ENCODE peak calls at places on chromosomes 12 and 14, in ten cellular contexts. X is GM12878, G is stomach, T is right lobe of liver, H is Peyer's patch, R is ovary, U is uterus, O is body of pancreas, Q is transverse colon, P is IMR-90. J is an unnamed sample. For H3K4me1, the result is how much of the 10 kb centered on the place peaks cover.

GRCh38 chr14:96167224-96168148 is 37.2 kb upstream of the BDKRB2 start:
- DNase-seq in P (peak), X (no peak), H (no peak), T (no peak), O (no peak), R (no peak), U (no peak), Q (peak), G (no peak), J (no peak)

GRCh38 chr14:52080171-52080800 is 11.4 kb upstream of the NID2 start:
- DNase-seq in P (peak), H (no peak), U (no peak), O (no peak), X (no peak), G (no peak), R (no peak), T (no peak), Q (no peak), J (no peak)

GRCh38 chr14:95531473-95531872 is 3.4 kb upstream of the GLRX5 start:
- DNase-seq in P (peak), O (no peak), U (no peak), T (no peak), R (no peak), Q (no peak), H (no peak), X (no peak), G (no peak), J (no peak)

GRCh38 chr12:45200497-45201043 is 15.3 kb upstream of the ANO6 start:
- DNase-seq in G (no peak), U (no peak), H (no peak), X (no peak), Q (no peak), P (peak), T (peak), R (no peak), O (no peak), J (no peak)

GRCh38 chr14:84806627-84807026 is 723.3 kb upstream of the FLRT2 start:
- DNase-seq in T (no peak), U (no peak), X (no peak), R (no peak), O (no peak), G (no peak), Q (no peak), H (no peak), P (no peak), J (no peak)

GRCh38 chr12:124914392-124915248 is at the start of gene UBC:
- DNase-seq in X (no peak), P (peak), Q (peak), H (peak), O (peak), G (peak), U (peak), R (peak), T (peak), J (peak)

GRCh38 chr14:49593016-49593415 is 5.7 kb upstream of the LRR1 start:
- DNase-seq in O (no peak), P (peak), H (no peak), X (no peak), G (no peak), T (no peak), R (no peak), Q (no peak), U (no peak), J (no peak)

GRCh38 chr14:63764103-63764502 is 36.2 kb upstream of the SGPP1 start:
- DNase-seq in H (no peak), G (no peak), P (peak), T (no peak), U (no peak), R (no peak), Q (no peak), O (no peak), X (no peak), J (no peak)

GRCh38 chr12:16658699-16659098 is 52.7 kb upstream of the LMO3 start:
- DNase-seq in U (no peak), Q (no peak), H (no peak), P (no peak), O (no peak), T (no peak), G (no peak), X (no peak), R (no peak), J (no peak)

GRCh38 chr12:130847097-130847496 is 8.0 kb upstream of the STX2 start:
- DNase-seq in G (no peak), H (no peak), T (no peak), R (no peak), Q (no peak), U (no peak), O (no peak), X (no peak), P (peak), J (no peak)

GRCh38 chr12:121637231-121637914 is 11.0 kb downstream of the ORAI1 start:
- DNase-seq in R (no peak), Q (peak), G (peak), X (no peak), H (no peak), P (no peak), U (no peak), T (peak), O (peak), J (peak)

GRCh38 chr14:35637269-35637668 is 103.3 kb downstream of the INSM2 start:
- DNase-seq in G (no peak), Q (no peak), X (no peak), P (no peak), R (no peak), O (no peak), H (no peak), T (no peak), U (no peak), J (no peak)
- TF ChIP-seq CTCF in G (no peak), Q (no peak), X (no peak), P (no peak), R (no peak), O (no peak), H (no peak), T (no peak), U (no peak), J (no peak)

DNA sequence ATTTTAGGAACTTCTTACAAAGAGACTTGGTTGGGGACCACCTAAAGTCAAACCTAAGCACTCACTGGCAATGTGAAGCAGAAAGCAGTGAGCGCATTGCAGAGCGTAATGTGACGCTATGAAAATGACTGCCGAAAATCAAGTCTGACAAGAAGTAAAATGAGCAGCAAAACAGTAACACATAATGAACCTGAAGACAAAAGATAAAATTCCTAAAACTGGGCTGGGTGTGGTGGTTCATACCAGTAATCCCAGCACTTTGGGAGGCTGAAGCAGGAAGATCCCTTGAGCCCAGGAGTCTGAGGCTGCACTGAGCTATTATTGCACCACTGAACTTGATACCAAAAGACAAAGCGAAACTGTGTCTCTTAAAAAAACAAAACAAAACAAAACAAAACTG is 16.5 kb downstream of the CORO1C start:
- DNase-seq in H (no peak), X (no peak), G (no peak), P (no peak), R (no peak), Q (no peak), O (no peak), U (no peak), T (no peak), J (no peak)
- H3K4me1 ChIP-seq in H (under half), X (under half), G (under half), P (under half), R (under half), Q (under half), O (under half), U (under half), T (under half), J (half or more)

GRCh38 chr14:53949201-53949600 is 7.4 kb downstream of the BMP4 start:
- DNase-seq in G (no peak), T (no peak), H (no peak), R (no peak), X (no peak), O (no peak), P (no peak), U (no peak), Q (no peak), J (no peak)
- TF ChIP-seq POLR2A in G (no peak), T (no peak), H (no peak), R (no peak), X (no peak), O (no peak), P (no peak), U (no peak), Q (no peak), J (no peak)

DNA sequence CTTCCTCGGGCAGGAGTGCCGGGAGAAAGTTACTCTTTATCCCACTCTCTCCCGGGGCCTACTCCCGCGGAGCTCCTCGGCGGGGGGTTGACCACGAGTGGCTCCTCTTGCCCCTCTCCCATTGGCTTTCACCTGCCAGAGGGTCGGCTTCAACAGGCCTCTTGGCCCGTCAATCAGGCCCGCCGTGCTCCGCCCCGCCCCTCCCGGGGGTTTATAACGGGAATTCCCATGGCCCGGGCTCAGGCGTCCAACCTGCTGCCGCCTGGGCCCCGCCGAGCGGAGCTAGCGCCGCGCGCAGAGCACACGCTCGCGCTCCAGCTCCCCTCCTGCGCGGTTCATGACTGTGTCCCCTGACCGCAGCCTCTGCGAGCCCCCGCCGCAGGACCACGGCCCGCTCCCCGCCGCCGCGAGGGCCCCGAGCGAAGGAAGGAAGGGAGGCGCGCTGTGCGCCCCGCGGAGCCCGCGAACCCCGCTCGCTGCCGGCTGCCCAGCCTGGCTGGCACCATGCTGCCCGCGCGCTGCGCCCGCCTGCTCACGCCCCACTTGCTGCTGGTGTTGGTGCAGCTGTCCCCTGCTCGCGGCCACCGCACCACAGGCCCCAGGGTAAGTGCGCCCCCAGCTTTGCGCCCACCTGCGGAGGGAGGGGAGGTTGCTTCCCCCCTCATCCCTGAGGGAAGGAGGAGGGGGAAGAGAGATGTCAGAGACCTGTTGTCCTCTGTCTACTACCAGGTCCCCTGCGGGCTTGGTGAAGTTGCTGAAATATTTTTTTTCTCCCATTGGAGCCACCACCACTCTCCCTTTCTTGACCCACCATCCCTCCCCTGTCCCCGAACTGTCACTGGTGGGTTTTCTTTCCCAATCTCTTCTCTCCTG is at the start of gene SMOC1:
- DNase-seq in X (no peak), T (peak), Q (peak), G (peak), H (no peak), R (no peak), P (peak), O (peak), U (no peak), J (peak)
- TF ChIP-seq CTCF in X (no peak), T (no peak), Q (no peak), G (no peak), H (no peak), R (no peak), P (peak), O (no peak), U (no peak), J (no peak)

GRCh38 chr12:26126340-26127284 is 1.8 kb upstream of the BHLHE41 start:
- DNase-seq in P (peak), G (peak), O (peak), H (peak), X (no peak), U (peak), Q (peak), T (peak), R (peak), J (peak)

GRCh38 chr12:26125451-26126339 is 858 bp upstream of the BHLHE41 start:
- DNase-seq in O (peak), T (peak), X (no peak), P (peak), H (peak), R (peak), G (peak), Q (peak), U (peak), J (peak)

GRCh38 chr12:26123482-26123980 is 1.3 kb downstream of the BHLHE41 start:
- DNase-seq in H (no peak), P (peak), O (no peak), U (no peak), X (no peak), Q (no peak), R (no peak), G (no peak), T (no peak), J (no peak)

GRCh38 chr12:26122681-26123481 is 2.0 kb downstream of the BHLHE41 start:
- DNase-seq in Q (peak), R (peak), U (peak), P (peak), G (peak), X (no peak), T (peak), H (peak), O (peak), J (peak)

DNA sequence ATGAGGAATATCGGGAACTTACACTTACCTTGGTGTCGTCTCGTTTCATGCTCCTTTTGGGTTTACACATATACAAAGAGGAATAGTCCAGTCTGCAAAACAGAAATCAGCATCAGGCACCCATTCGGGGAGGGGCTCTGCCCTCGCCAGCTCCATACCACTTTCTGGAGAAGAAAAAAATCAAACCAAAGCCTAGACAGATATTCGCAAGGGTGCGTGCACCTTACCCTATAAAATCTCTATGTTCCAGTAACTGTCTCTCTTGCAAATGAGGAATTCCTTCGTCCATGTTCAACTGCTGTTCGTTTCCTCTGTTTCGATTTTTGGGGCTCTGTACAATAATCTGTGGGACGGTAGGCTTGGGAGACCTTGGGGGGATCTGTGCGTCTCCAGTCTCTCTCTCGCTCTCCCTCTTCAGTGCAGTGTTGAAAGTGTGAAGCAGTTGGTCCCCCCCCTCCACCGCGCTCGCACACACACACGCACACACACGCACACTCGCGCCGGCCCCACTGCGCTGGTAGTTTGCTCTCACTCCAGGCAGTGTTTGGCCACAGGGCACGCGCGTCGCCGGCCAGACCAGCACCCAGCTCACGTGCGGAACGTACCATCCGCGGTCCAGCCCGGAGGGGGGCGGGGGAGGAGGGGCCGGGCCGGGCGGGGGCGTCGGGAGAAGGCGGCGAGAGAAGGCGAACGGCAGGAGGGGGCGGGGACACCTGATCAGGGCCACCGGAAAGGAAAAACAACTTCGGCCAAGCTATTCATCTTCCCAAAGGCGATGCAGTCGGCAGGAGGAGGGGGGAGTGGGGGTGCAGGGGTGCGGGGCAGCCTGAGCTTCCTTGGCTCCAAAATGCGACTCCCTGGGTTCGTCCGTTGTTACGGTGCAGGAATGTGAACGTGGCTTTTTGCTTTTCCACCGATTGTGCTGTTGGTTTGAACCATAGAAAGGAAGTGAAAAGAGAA is at the start of gene BHLHE41:
- DNase-seq in X (no peak), G (peak), U (peak), Q (peak), P (peak), H (peak), R (peak), O (peak), T (peak), J (peak)
- H3K4me1 ChIP-seq in X (under half), G (under half), U (under half), Q (under half), P (under half), H (under half), R (under half), O (under half), T (under half), J (under half)

GRCh38 chr14:30889244-30889594 is 14.9 kb downstream of the COCH start:
- DNase-seq in X (no peak), R (no peak), G (no peak), H (no peak), T (no peak), O (no peak), Q (no peak), U (no peak), P (no peak), J (no peak)

GRCh38 chr14:30885840-30886740 is 11.7 kb downstream of the COCH start:
- DNase-seq in R (no peak), P (peak), H (no peak), Q (no peak), X (no peak), O (no peak), G (no peak), T (no peak), U (no peak), J (no peak)

GRCh38 chr14:30884925-30885324 is 10.6 kb downstream of the COCH start:
- DNase-seq in T (no peak), P (no peak), O (no peak), U (no peak), G (no peak), H (no peak), X (no peak), R (no peak), Q (no peak), J (no peak)

GRCh38 chr14:30883508-30884294 is 9.3 kb downstream of the COCH start:
- DNase-seq in P (peak), H (no peak), R (no peak), T (no peak), U (no peak), Q (no peak), X (no peak), G (no peak), O (no peak), J (no peak)

GRCh38 chr14:30888480-30889243 is 14.3 kb downstream of the COCH start:
- DNase-seq in G (no peak), U (no peak), X (no peak), R (no peak), P (no peak), O (no peak), T (no peak), H (no peak), Q (no peak), J (no peak)
- TF ChIP-seq POLR2A in G (no peak), U (no peak), X (no peak), R (no peak), P (no peak), O (no peak), T (no peak), H (no peak), Q (no peak), J (no peak)

GRCh38 chr14:100827140-100827517 is 1.2 kb downstream of the MEG3 start:
- DNase-seq in P (peak), Q (no peak), R (peak), U (no peak), X (no peak), T (no peak), O (no peak), H (no peak), G (no peak), J (no peak)

GRCh38 chr14:100827751-100828447 is 2.0 kb downstream of the MEG3 start:
- DNase-seq in P (peak), U (no peak), X (no peak), H (no peak), O (peak), T (no peak), R (peak), G (no peak), Q (no peak), J (no peak)

GRCh38 chr14:100826371-100827139 is 637 bp downstream of the MEG3 start:
- DNase-seq in R (peak), T (no peak), G (no peak), O (no peak), X (no peak), H (no peak), P (no peak), Q (no peak), U (no peak), J (no peak)

GRCh38 chr14:100830681-100831080 is 4.8 kb downstream of the MEG3 start:
- DNase-seq in X (no peak), P (no peak), U (no peak), T (no peak), H (no peak), O (no peak), G (no peak), R (no peak), Q (no peak), J (no peak)

GRCh38 chr14:100828448-100828834 is 2.5 kb downstream of the MEG3 start:
- DNase-seq in T (no peak), O (no peak), X (no peak), R (no peak), H (no peak), Q (no peak), P (no peak), U (no peak), G (no peak), J (no peak)
- TF ChIP-seq CTCF in T (no peak), O (no peak), X (no peak), R (no peak), H (no peak), Q (no peak), P (no peak), U (no peak), G (no peak), J (no peak)

DNA sequence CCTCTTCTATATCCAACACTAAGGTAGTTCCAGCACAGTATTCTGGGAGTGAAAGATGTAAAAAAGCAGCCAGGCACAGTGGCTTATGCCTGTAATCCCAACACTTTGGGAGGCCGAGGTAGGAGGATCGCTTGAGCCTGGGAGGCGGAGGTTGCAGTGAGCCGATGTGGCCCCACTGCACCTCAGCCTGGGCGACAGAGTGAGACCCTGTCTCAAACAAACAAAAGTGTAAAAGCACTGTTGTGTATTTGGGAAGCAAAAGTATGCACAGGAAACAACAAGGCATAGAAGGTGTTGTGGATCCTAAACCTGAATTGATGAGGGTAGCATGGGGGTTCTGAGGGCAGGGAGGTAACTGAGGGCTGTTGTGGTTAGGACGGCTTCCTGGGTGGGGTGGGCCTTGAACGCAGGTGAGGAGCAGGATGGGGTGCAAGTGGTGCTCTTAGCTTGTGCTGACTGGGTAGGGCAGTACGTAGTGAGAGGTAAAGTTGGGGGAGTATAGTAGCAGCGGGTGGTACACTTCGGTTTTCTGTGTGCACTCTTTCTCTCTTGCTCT is 64.2 kb downstream of the RASSF3 start:
- DNase-seq in G (no peak), X (no peak), H (no peak), Q (no peak), O (no peak), P (no peak), T (no peak), R (no peak), U (no peak), J (no peak)
- H3K4me1 ChIP-seq in G (half or more), X (half or more), H (under half), Q (half or more), O (half or more), P (under half), T (under half), R (under half), U (under half), J (half or more)